ENCODE peak calls at places on chromosomes 13 and 19, in five cellular contexts. One of them, this sample, is unnamed.

GRCh38 chr13:98014766-98015165 is 61.3 kb downstream of the IPO5 start:
- DNase-seq in heart right ventricle: no peak
- DNase-seq in Peyer's patch: no peak
- DNase-seq in adipocyte: peak
- DNase-seq in epithelial cell of esophagus: peak
- DNase-seq in this sample: no peak

GRCh38 chr19:16660763-16661479 is at the start of gene TMEM38A:
- DNase-seq in heart right ventricle: peak
- DNase-seq in Peyer's patch: peak
- DNase-seq in adipocyte: peak
- DNase-seq in epithelial cell of esophagus: peak
- DNase-seq in this sample: no peak

GRCh38 chr19:5877869-5878268 is 7.5 kb upstream of the FUT5 start:
- DNase-seq in heart right ventricle: no peak
- DNase-seq in Peyer's patch: no peak
- DNase-seq in adipocyte: no peak
- DNase-seq in epithelial cell of esophagus: no peak
- DNase-seq in this sample: no peak

GRCh38 chr13:106534844-106535551 is 464 bp downstream of the EFNB2 start:
- DNase-seq in heart right ventricle: peak
- DNase-seq in Peyer's patch: no peak
- DNase-seq in adipocyte: peak
- DNase-seq in epithelial cell of esophagus: no peak
- DNase-seq in this sample: no peak

GRCh38 chr19:1278713-1279112 is 3.4 kb downstream of the FAM174C start:
- DNase-seq in heart right ventricle: peak
- DNase-seq in Peyer's patch: no peak
- DNase-seq in adipocyte: no peak
- DNase-seq in epithelial cell of esophagus: no peak
- DNase-seq in this sample: no peak

GRCh38 chr13:48738261-48738755 is 84.6 kb downstream of the CYSLTR2 start:
- DNase-seq in heart right ventricle: no peak
- DNase-seq in Peyer's patch: no peak
- DNase-seq in adipocyte: no peak
- DNase-seq in epithelial cell of esophagus: no peak
- DNase-seq in this sample: no peak

GRCh38 chr13:73513751-73514150 is 454.9 kb downstream of the KLF5 start:
- DNase-seq in heart right ventricle: no peak
- DNase-seq in Peyer's patch: no peak
- DNase-seq in adipocyte: no peak
- DNase-seq in epithelial cell of esophagus: peak
- DNase-seq in this sample: no peak

GRCh38 chr19:18408053-18408476 is 10.6 kb upstream of the LRRC25 start:
- DNase-seq in heart right ventricle: peak
- DNase-seq in Peyer's patch: peak
- DNase-seq in adipocyte: no peak
- DNase-seq in epithelial cell of esophagus: no peak
- DNase-seq in this sample: no peak

GRCh38 chr13:46593403-46593802 is 40.4 kb downstream of the LRCH1 start:
- DNase-seq in heart right ventricle: no peak
- DNase-seq in Peyer's patch: no peak
- DNase-seq in adipocyte: no peak
- DNase-seq in epithelial cell of esophagus: no peak
- DNase-seq in this sample: no peak

GRCh38 chr13:90868321-90868920 is 479.1 kb upstream of the MIR17HG start:
- DNase-seq in heart right ventricle: no peak
- DNase-seq in Peyer's patch: no peak
- DNase-seq in adipocyte: peak
- DNase-seq in epithelial cell of esophagus: peak
- DNase-seq in this sample: no peak

GRCh38 chr19:13016245-13016627 is 21.0 kb downstream of the NFIX start:
- DNase-seq in heart right ventricle: no peak
- DNase-seq in Peyer's patch: no peak
- DNase-seq in adipocyte: no peak
- DNase-seq in epithelial cell of esophagus: no peak
- DNase-seq in this sample: no peak

GRCh38 chr13:66234159-66234558 is 996.0 kb downstream of the PCDH9 start:
- DNase-seq in heart right ventricle: no peak
- DNase-seq in Peyer's patch: no peak
- DNase-seq in adipocyte: no peak
- DNase-seq in epithelial cell of esophagus: no peak
- DNase-seq in this sample: no peak

GRCh38 chr19:38478273-38478971 is 44.9 kb downstream of the RYR1 start:
- DNase-seq in heart right ventricle: no peak
- DNase-seq in Peyer's patch: no peak
- DNase-seq in adipocyte: no peak
- DNase-seq in epithelial cell of esophagus: no peak
- DNase-seq in this sample: no peak

GRCh38 chr19:7685546-7686445 is 5.2 kb downstream of the TRAPPC5 start:
- DNase-seq in heart right ventricle: no peak
- DNase-seq in Peyer's patch: no peak
- DNase-seq in adipocyte: peak
- DNase-seq in epithelial cell of esophagus: no peak
- DNase-seq in this sample: no peak

GRCh38 chr13:31909889-31910551 is 121.6 kb upstream of the FRY start:
- DNase-seq in heart right ventricle: no peak
- DNase-seq in Peyer's patch: peak
- DNase-seq in adipocyte: peak
- DNase-seq in epithelial cell of esophagus: peak
- DNase-seq in this sample: no peak

GRCh38 chr13:89199138-89199537 is 1528.0 kb downstream of the SLITRK5 start:
- DNase-seq in heart right ventricle: no peak
- DNase-seq in Peyer's patch: no peak
- DNase-seq in adipocyte: no peak
- DNase-seq in epithelial cell of esophagus: peak
- DNase-seq in this sample: no peak

GRCh38 chr13:85549819-85550218 is 249.4 kb downstream of the SLITRK6 start:
- DNase-seq in heart right ventricle: no peak
- DNase-seq in Peyer's patch: no peak
- DNase-seq in adipocyte: no peak
- DNase-seq in epithelial cell of esophagus: no peak
- DNase-seq in this sample: no peak

GRCh38 chr13:38630780-38631179 is 56.1 kb upstream of the FREM2 start:
- DNase-seq in heart right ventricle: no peak
- DNase-seq in Peyer's patch: no peak
- DNase-seq in adipocyte: peak
- DNase-seq in epithelial cell of esophagus: peak
- DNase-seq in this sample: no peak

GRCh38 chr13:46359731-46360130 is 27.3 kb downstream of the RUBCNL start:
- DNase-seq in heart right ventricle: no peak
- DNase-seq in Peyer's patch: no peak
- DNase-seq in adipocyte: peak
- DNase-seq in epithelial cell of esophagus: no peak
- DNase-seq in this sample: no peak

GRCh38 chr19:47157455-47158321 is 27.1 kb downstream of the SAE1 start:
- DNase-seq in heart right ventricle: peak
- DNase-seq in Peyer's patch: peak
- DNase-seq in adipocyte: peak
- DNase-seq in epithelial cell of esophagus: peak
- DNase-seq in this sample: peak

GRCh38 chr19:869245-870177 is 10.0 kb downstream of the CFD start:
- DNase-seq in heart right ventricle: peak
- DNase-seq in Peyer's patch: peak
- DNase-seq in adipocyte: peak
- DNase-seq in epithelial cell of esophagus: peak
- DNase-seq in this sample: peak

GRCh38 chr19:34393629-34394028 is 10.6 kb upstream of the PDCD2L start:
- DNase-seq in heart right ventricle: no peak
- DNase-seq in Peyer's patch: no peak
- DNase-seq in adipocyte: no peak
- DNase-seq in epithelial cell of esophagus: no peak
- DNase-seq in this sample: no peak

GRCh38 chr19:28498404-28498976 is 714.5 kb downstream of the UQCRFS1 start:
- DNase-seq in heart right ventricle: no peak
- DNase-seq in Peyer's patch: no peak
- DNase-seq in adipocyte: no peak
- DNase-seq in epithelial cell of esophagus: no peak
- DNase-seq in this sample: no peak

GRCh38 chr13:97810152-97810551 is 143.3 kb upstream of the IPO5 start:
- DNase-seq in heart right ventricle: no peak
- DNase-seq in Peyer's patch: no peak
- DNase-seq in adipocyte: peak
- DNase-seq in epithelial cell of esophagus: peak
- DNase-seq in this sample: no peak

GRCh38 chr13:65921933-65922332 is 1308.2 kb downstream of the PCDH9 start:
- DNase-seq in heart right ventricle: no peak
- DNase-seq in Peyer's patch: no peak
- DNase-seq in adipocyte: peak
- DNase-seq in epithelial cell of esophagus: no peak
- DNase-seq in this sample: no peak

GRCh38 chr13:109123971-109124370 is 494.6 kb downstream of the MYO16 start:
- DNase-seq in heart right ventricle: no peak
- DNase-seq in Peyer's patch: no peak
- DNase-seq in adipocyte: no peak
- DNase-seq in epithelial cell of esophagus: no peak
- DNase-seq in this sample: no peak

GRCh38 chr13:32448224-32448623 is 20.3 kb upstream of the N4BP2L1 start:
- DNase-seq in heart right ventricle: no peak
- DNase-seq in Peyer's patch: no peak
- DNase-seq in adipocyte: no peak
- DNase-seq in epithelial cell of esophagus: no peak
- DNase-seq in this sample: no peak

GRCh38 chr19:52635786-52636570 is 2.2 kb downstream of the ZNF83 start:
- DNase-seq in heart right ventricle: no peak
- DNase-seq in Peyer's patch: no peak
- DNase-seq in adipocyte: peak
- DNase-seq in epithelial cell of esophagus: no peak
- DNase-seq in this sample: no peak

GRCh38 chr19:23470873-23471555 is 75.7 kb upstream of the ZNF91 start:
- DNase-seq in heart right ventricle: no peak
- DNase-seq in Peyer's patch: no peak
- DNase-seq in adipocyte: no peak
- DNase-seq in epithelial cell of esophagus: no peak
- DNase-seq in this sample: no peak

GRCh38 chr13:73365681-73366080 is 306.9 kb downstream of the KLF5 start:
- DNase-seq in heart right ventricle: no peak
- DNase-seq in Peyer's patch: no peak
- DNase-seq in adipocyte: no peak
- DNase-seq in epithelial cell of esophagus: peak
- DNase-seq in this sample: no peak

GRCh38 chr13:98370806-98371553 is 193.9 kb upstream of the RNF113B start:
- DNase-seq in heart right ventricle: peak
- DNase-seq in Peyer's patch: no peak
- DNase-seq in adipocyte: peak
- DNase-seq in epithelial cell of esophagus: peak
- DNase-seq in this sample: peak

GRCh38 chr19:35719402-35720162 is 1.8 kb downstream of the KMT2B start:
- DNase-seq in heart right ventricle: no peak
- DNase-seq in Peyer's patch: no peak
- DNase-seq in adipocyte: no peak
- DNase-seq in epithelial cell of esophagus: no peak
- DNase-seq in this sample: no peak

GRCh38 chr13:27679396-27679795 is 57.7 kb downstream of the POLR1D start:
- DNase-seq in heart right ventricle: no peak
- DNase-seq in Peyer's patch: no peak
- DNase-seq in adipocyte: no peak
- DNase-seq in epithelial cell of esophagus: peak
- DNase-seq in this sample: no peak

GRCh38 chr13:27679896-27680295 is 58.2 kb downstream of the POLR1D start:
- DNase-seq in heart right ventricle: no peak
- DNase-seq in Peyer's patch: no peak
- DNase-seq in adipocyte: no peak
- DNase-seq in epithelial cell of esophagus: no peak
- DNase-seq in this sample: no peak

GRCh38 chr13:27678306-27679040 is 56.8 kb downstream of the POLR1D start:
- DNase-seq in heart right ventricle: no peak
- DNase-seq in Peyer's patch: no peak
- DNase-seq in adipocyte: no peak
- DNase-seq in epithelial cell of esophagus: peak
- DNase-seq in this sample: no peak

DNA sequence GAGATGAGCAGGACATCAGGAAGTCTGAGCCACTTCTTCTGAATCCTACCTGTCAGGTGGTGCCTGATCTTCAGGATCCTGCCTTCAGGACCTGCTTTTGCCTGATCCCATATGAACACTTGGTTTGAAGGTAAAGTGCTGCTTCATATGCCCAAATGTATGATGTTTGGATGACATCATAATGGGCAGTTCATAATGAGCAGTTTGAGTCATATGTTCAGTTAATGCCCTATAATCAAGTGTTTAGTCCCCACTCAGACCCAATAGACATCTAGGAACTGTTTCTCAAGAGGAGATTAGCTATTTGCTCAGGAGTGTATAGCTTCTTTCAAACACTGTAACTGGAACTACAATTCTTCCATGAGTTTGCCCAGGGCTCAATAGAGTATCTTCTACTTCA is 58.8 kb downstream of the POLR1D start:
- DNase-seq in heart right ventricle: no peak
- DNase-seq in Peyer's patch: no peak
- DNase-seq in adipocyte: no peak
- DNase-seq in epithelial cell of esophagus: no peak
- DNase-seq in this sample: no peak
- H3K4me3 ChIP-seq in heart right ventricle: no peak
- H3K4me3 ChIP-seq in Peyer's patch: no peak
- H3K4me3 ChIP-seq in adipocyte: no peak
- H3K4me3 ChIP-seq in epithelial cell of esophagus: no peak
- H3K4me3 ChIP-seq in this sample: no peak

GRCh38 chr19:41548954-41549688 is 26.8 kb upstream of the CEACAM21 start:
- DNase-seq in heart right ventricle: no peak
- DNase-seq in Peyer's patch: peak
- DNase-seq in adipocyte: no peak
- DNase-seq in epithelial cell of esophagus: no peak
- DNase-seq in this sample: no peak
- H3K4me3 ChIP-seq in heart right ventricle: no peak
- H3K4me3 ChIP-seq in Peyer's patch: peak
- H3K4me3 ChIP-seq in adipocyte: no peak
- H3K4me3 ChIP-seq in epithelial cell of esophagus: no peak
- H3K4me3 ChIP-seq in this sample: no peak

GRCh38 chr19:49672131-49672919 is 4.7 kb upstream of the PRMT1 start:
- DNase-seq in heart right ventricle: peak
- DNase-seq in Peyer's patch: peak
- DNase-seq in adipocyte: peak
- DNase-seq in epithelial cell of esophagus: peak
- DNase-seq in this sample: peak
- H3K4me3 ChIP-seq in heart right ventricle: no peak
- H3K4me3 ChIP-seq in Peyer's patch: no peak
- H3K4me3 ChIP-seq in adipocyte: no peak
- H3K4me3 ChIP-seq in epithelial cell of esophagus: no peak
- H3K4me3 ChIP-seq in this sample: no peak

GRCh38 chr19:10006335-10006708 is 4.0 kb downstream of the COL5A3 start:
- DNase-seq in heart right ventricle: peak
- DNase-seq in Peyer's patch: no peak
- DNase-seq in adipocyte: peak
- DNase-seq in epithelial cell of esophagus: no peak
- DNase-seq in this sample: peak

GRCh38 chr19:10006752-10007323 is 3.5 kb downstream of the COL5A3 start:
- DNase-seq in heart right ventricle: no peak
- DNase-seq in Peyer's patch: no peak
- DNase-seq in adipocyte: no peak
- DNase-seq in epithelial cell of esophagus: no peak
- DNase-seq in this sample: no peak

GRCh38 chr19:10007366-10007765 is 2.9 kb downstream of the COL5A3 start:
- DNase-seq in heart right ventricle: peak
- DNase-seq in Peyer's patch: no peak
- DNase-seq in adipocyte: no peak
- DNase-seq in epithelial cell of esophagus: no peak
- DNase-seq in this sample: peak

GRCh38 chr19:10004617-10005016 is 5.7 kb downstream of the COL5A3 start:
- DNase-seq in heart right ventricle: no peak
- DNase-seq in Peyer's patch: no peak
- DNase-seq in adipocyte: no peak
- DNase-seq in epithelial cell of esophagus: no peak
- DNase-seq in this sample: no peak

GRCh38 chr19:10005632-10006334 is 4.5 kb downstream of the COL5A3 start:
- DNase-seq in heart right ventricle: peak
- DNase-seq in Peyer's patch: no peak
- DNase-seq in adipocyte: no peak
- DNase-seq in epithelial cell of esophagus: no peak
- DNase-seq in this sample: no peak
- H3K4me3 ChIP-seq in heart right ventricle: no peak
- H3K4me3 ChIP-seq in Peyer's patch: no peak
- H3K4me3 ChIP-seq in adipocyte: no peak
- H3K4me3 ChIP-seq in epithelial cell of esophagus: no peak
- H3K4me3 ChIP-seq in this sample: no peak